ENCODE peak calls at places on chromosomes 3 and 15, in eight cellular contexts. T is activated effector memory CD4-positive, alpha-beta T cell treated with anti-CD3 and anti-CD28 coated beads, Interleukin-2, amount 50 U/mL, for 16 hours; A is fibroblast of mammary gland; U is stimulated activated CD4-positive, alpha-beta T cell treated with anti-CD3 and anti-CD28 coated beads, Interleukin-4, amount 100 ng/mL, for 48 hours; G is NCI-H1092 treated with DMSO at 0.1 percent for 48 hours; E is AG08396; C is GM13977; B is left ventricle myocardium superior. V is an unnamed sample.

GRCh38 chr3:187274977-187275338 is 16.6 kb downstream of the MASP1 start:
- DNase-seq in T (no peak), A (no peak), B (no peak), C (no peak), G (no peak), E (no peak), U (no peak), V (no peak)

GRCh38 chr3:66479532-66479947 is 21.3 kb downstream of the LRIG1 start:
- DNase-seq in C (no peak), U (no peak), A (no peak), T (no peak), B (no peak), E (no peak), G (no peak), V (no peak)

GRCh38 chr15:38691951-38692788 is 127.6 kb upstream of the RASGRP1 start:
- DNase-seq in T (no peak), G (no peak), C (no peak), E (no peak), B (no peak), A (no peak), U (no peak), V (no peak)

GRCh38 chr3:128112406-128112968 is 11.1 kb downstream of the RUVBL1 start:
- DNase-seq in U (no peak), A (peak), G (no peak), T (peak), E (peak), C (no peak), B (no peak), V (peak)

GRCh38 chr3:113895964-113896363 is 51.8 kb upstream of the ZDHHC23 start:
- DNase-seq in G (no peak), A (no peak), T (no peak), C (no peak), E (no peak), U (no peak), B (no peak), V (no peak)

GRCh38 chr3:149376728-149377407 is 581 bp downstream of the TM4SF1 start:
- DNase-seq in U (no peak), E (no peak), B (no peak), A (peak), C (no peak), T (no peak), G (peak), V (no peak)

GRCh38 chr3:2838533-2839157 is 271.5 kb downstream of the IL5RA start:
- DNase-seq in B (no peak), T (no peak), U (no peak), E (no peak), C (no peak), A (no peak), G (no peak), V (no peak)

GRCh38 chr3:149792485-149793270 is at the start of gene ANKUB1:
- DNase-seq in U (no peak), T (no peak), C (no peak), B (no peak), G (no peak), E (no peak), A (no peak), V (no peak)

GRCh38 chr3:35932995-35933394 is 293.7 kb downstream of the ARPP21 start:
- DNase-seq in G (peak), E (peak), U (no peak), C (no peak), T (no peak), B (no peak), A (peak), V (peak)

GRCh38 chr15:71784719-71785118 is 25.6 kb upstream of the NR2E3 start:
- DNase-seq in B (no peak), C (no peak), T (peak), G (no peak), U (peak), A (no peak), E (no peak), V (no peak)

GRCh38 chr15:101161656-101162055 is 90.2 kb downstream of the CHSY1 start:
- DNase-seq in E (no peak), A (no peak), G (no peak), U (peak), T (peak), C (no peak), B (no peak), V (no peak)

GRCh38 chr15:39623550-39623931 is 42.7 kb downstream of the THBS1 start:
- DNase-seq in C (peak), E (no peak), U (no peak), B (no peak), A (no peak), T (peak), G (no peak), V (no peak)

GRCh38 chr3:177491301-177492031 is 294.2 kb upstream of the TBL1XR1 start:
- DNase-seq in C (no peak), U (no peak), E (no peak), B (no peak), A (no peak), T (no peak), G (peak), V (no peak)

V was measured in HS-27A.